ENCODE peak calls at places on chromosomes 7 and 10, in nine cellular contexts. Q is lower lobe of right lung; A is testis; X is ascending aorta; R is AG09309; O is tibial nerve; H is fibroblast of lung; S is CD4-positive, alpha-beta memory T cell; W is epithelial cell of esophagus. U is an unnamed sample.

GRCh38 chr7:77791336-77791735 is 6.9 kb downstream of the TMEM60 start:
- DNase-seq in W (no peak), X (no peak), R (no peak), Q (no peak), H (no peak), O (no peak), S (no peak), A (no peak), U (no peak)

GRCh38 chr7:126803060-126803665 is 449.6 kb downstream of the GRM8 start:
- DNase-seq in H (peak; percentile 63), R (peak; percentile 31), S (no peak), X (no peak), Q (no peak), W (peak; percentile 81), O (no peak), A (peak; percentile 79), U (peak; percentile 13)

GRCh38 chr7:51224811-51225581 is 91.6 kb downstream of the COBL start:
- DNase-seq in A (no peak), R (no peak), S (no peak), H (no peak), X (no peak), W (peak; percentile 75), Q (peak; percentile 72), O (no peak), U (no peak)

GRCh38 chr10:871951-872403 is 59.5 kb downstream of the LARP4B start:
- DNase-seq in X (no peak), Q (no peak), R (no peak), S (no peak), W (peak; percentile 22), O (no peak), H (no peak), A (no peak), U (no peak)

GRCh38 chr10:61899997-61900828 is 1.3 kb upstream of the ARID5B start:
- DNase-seq in A (peak; percentile 55), W (peak; percentile 86), X (no peak), H (peak; percentile 70), S (peak; percentile 73), O (peak; percentile 16), Q (peak; percentile 77), R (peak; percentile 52), U (no peak)

GRCh38 chr7:85423209-85423895 is 236.5 kb upstream of the SEMA3D start:
- DNase-seq in O (no peak), R (no peak), S (no peak), Q (no peak), A (no peak), W (no peak), H (no peak), X (no peak), U (no peak)

GRCh38 chr7:66664590-66665293 is 36.1 kb downstream of the KCTD7 start:
- DNase-seq in A (no peak), S (no peak), W (no peak), H (no peak), Q (no peak), R (no peak), O (no peak), X (no peak), U (no peak)

GRCh38 chr7:134740364-134740763 is 39.1 kb upstream of the CALD1 start:
- DNase-seq in W (no peak), O (no peak), H (no peak), S (no peak), Q (no peak), X (no peak), A (no peak), R (no peak), U (no peak)

GRCh38 chr7:1814089-1814811 is 144.2 kb downstream of the ELFN1 start:
- DNase-seq in A (no peak), H (no peak), W (no peak), X (no peak), Q (no peak), R (no peak), O (no peak), S (no peak), U (no peak)

GRCh38 chr7:129786179-129786514 is 166.6 kb downstream of the UBE2H start:
- DNase-seq in H (no peak), W (no peak), R (no peak), S (no peak), A (no peak), X (no peak), Q (no peak), O (no peak), U (no peak)

GRCh38 chr7:129785457-129786178 is 167.1 kb downstream of the UBE2H start:
- DNase-seq in X (no peak), H (no peak), R (no peak), O (no peak), W (no peak), S (no peak), Q (no peak), A (no peak), U (no peak)

GRCh38 chr7:129783097-129783919 is 169.5 kb downstream of the UBE2H start:
- DNase-seq in O (no peak), R (no peak), X (no peak), W (no peak), S (no peak), H (no peak), Q (no peak), A (no peak), U (no peak)

GRCh38 chr7:129784437-129784782 is 168.3 kb downstream of the UBE2H start:
- DNase-seq in H (no peak), O (no peak), A (no peak), S (no peak), X (no peak), R (no peak), W (no peak), Q (no peak), U (no peak)

DNA sequence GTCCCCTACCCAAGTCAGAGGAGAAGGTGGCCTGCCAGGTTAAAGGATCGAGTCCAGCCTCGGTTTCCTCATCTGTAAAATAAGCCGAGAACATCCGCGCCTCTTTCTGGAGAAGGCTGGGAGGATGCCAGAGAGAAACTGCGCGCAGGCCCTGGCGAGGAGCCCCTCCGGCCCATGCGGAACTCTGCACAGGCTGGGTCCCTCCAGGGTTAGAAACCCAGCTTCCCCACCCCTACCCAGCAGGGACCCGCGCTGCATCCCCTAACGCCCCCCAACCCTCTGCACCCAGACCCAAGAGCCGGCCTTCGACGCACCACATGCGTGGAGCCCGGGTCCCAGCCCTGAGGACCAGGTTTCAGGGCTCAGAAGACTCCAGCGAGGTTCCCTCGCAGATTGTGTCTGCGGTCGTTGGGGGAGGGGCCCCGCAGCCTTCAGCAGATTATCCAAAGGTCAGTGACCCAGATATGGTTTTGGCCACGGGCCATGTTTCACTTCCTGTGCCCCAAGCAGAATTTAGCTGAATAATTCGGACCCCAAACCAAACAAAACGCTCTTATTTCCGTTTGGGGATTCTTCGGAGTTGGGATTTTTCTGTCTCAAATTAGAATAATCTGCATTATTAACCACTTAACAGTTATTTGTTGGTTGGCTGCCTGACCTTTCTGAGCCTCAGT is 167.8 kb downstream of the UBE2H start:
- DNase-seq in W (no peak), A (no peak), X (no peak), S (no peak), Q (no peak), R (no peak), H (no peak), O (no peak), U (no peak)
- H3K4me3 ChIP-seq in W (no peak overlapping the region), A (no peak overlapping the region), X (peak overlapping the region; percentile 18), S (no peak overlapping the region), Q (no peak overlapping the region), R (no peak overlapping the region), H (no peak overlapping the region), O (no peak overlapping the region), U (no peak overlapping the region)

GRCh38 chr7:155766386-155766785 is 45.9 kb downstream of the SHH start:
- DNase-seq in R (no peak), S (no peak), H (no peak), O (no peak), X (no peak), W (no peak), Q (no peak), A (no peak), U (no peak)

GRCh38 chr7:155763122-155763521 is 49.1 kb downstream of the SHH start:
- DNase-seq in O (no peak), A (no peak), S (no peak), X (no peak), Q (no peak), H (no peak), W (no peak), R (no peak), U (no peak)

GRCh38 chr7:155763721-155764431 is 48.4 kb downstream of the SHH start:
- DNase-seq in H (peak; percentile 16), A (no peak), S (peak; percentile 68), O (no peak), X (no peak), W (no peak), Q (no peak), R (no peak), U (peak; percentile 54)

GRCh38 chr7:155764432-155764798 is 47.8 kb downstream of the SHH start:
- DNase-seq in A (no peak), W (no peak), H (no peak), S (peak; percentile 61), R (no peak), X (no peak), Q (no peak), O (no peak), U (no peak)

DNA sequence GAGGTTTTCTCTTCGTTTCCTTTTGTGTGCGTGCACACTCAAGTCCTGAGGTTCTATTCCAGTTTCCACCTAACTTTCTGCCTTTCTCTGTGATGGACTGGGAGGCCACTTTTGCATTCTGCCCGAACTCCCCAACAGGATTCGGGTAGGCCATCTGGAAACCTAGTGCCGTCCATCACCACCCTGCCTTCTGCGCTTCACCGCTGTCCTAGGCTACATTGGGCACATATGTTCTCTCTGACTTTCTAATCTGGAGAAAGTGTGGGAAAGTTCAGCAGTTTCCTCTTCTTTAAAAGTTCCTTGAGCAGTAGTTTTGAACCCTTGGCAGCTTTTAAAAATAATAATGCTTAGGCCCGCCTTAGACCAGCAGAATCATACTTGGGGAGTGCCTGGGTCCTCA is 46.8 kb downstream of the SHH start:
- DNase-seq in R (no peak), H (no peak), A (no peak), O (no peak), X (no peak), Q (no peak), S (no peak), W (no peak), U (no peak)
- H3K4me3 ChIP-seq in R (no peak overlapping the region), H (no peak overlapping the region), A (no peak overlapping the region), O (no peak overlapping the region), X (no peak overlapping the region), Q (no peak overlapping the region), S (no peak overlapping the region), W (no peak overlapping the region), U (no peak overlapping the region)

GRCh38 chr7:116499168-116500070 is at the start of gene CAV2:
- DNase-seq in S (peak; percentile 43), H (peak; percentile 54), O (peak; percentile 26), W (peak; percentile 94), X (peak; percentile 13), Q (peak; percentile 82), A (peak; percentile 62), R (no peak), U (no peak)
- H3K4me3 ChIP-seq in S (peak within 1 kb of the TSS; percentile 35), H (peak within 1 kb of the TSS; percentile 83), O (peak within 1 kb of the TSS; percentile 97), W (peak within 1 kb of the TSS; percentile 87), X (peak within 1 kb of the TSS; percentile 77), Q (peak within 1 kb of the TSS; percentile 81), A (peak within 1 kb of the TSS; percentile 78), R (peak within 1 kb of the TSS; percentile 80), U (peak within 1 kb of the TSS; percentile 81)

DNA sequence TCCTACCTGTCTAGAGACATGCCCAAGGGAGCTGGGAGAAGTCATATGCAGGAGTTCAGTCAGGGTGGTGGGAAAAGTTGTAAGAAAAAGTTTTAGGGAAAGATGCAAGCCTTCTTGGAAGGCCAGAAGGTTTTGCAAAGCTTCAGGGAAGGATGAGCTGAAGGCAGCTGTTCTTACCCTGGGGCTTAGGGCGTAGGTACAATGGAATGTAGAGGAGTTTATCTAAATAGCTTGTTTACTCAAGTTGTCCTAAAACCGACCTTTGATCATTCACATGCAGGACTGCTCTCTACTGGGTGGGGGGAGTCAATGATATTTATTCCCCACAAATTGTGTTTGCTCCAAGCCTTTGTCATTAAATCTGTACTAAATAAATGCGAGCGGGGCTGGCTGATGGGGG is 277.0 kb downstream of the CRPPA start:
- DNase-seq in W (no peak), O (no peak), S (no peak), Q (no peak), R (no peak), X (no peak), A (no peak), H (no peak), U (no peak)
- H3K4me3 ChIP-seq in W (no peak overlapping the region), O (no peak overlapping the region), S (no peak overlapping the region), Q (no peak overlapping the region), R (no peak overlapping the region), X (no peak overlapping the region), A (no peak overlapping the region), H (no peak overlapping the region), U (no peak overlapping the region)

U was measured in skeletal muscle cell.